ENCODE peak calls at places on chromosome 7, in eight cellular contexts. W is T-cell, L is astrocyte of the cerebellum, C is NCI-H748 treated with DMSO at 0.1 percent for 48 hours, I is caudate nucleus, U is M059J, V is ovary, D is hypothalamus. J is an unnamed sample.

GRCh38 chr7:94223375-94224084 is 171.2 kb upstream of the COL1A2 start:
- DNase-seq in V (no peak), C (peak), I (no peak), D (no peak), W (no peak), U (peak), L (peak), J (peak)

GRCh38 chr7:85023066-85023687 is 163.7 kb downstream of the SEMA3D start:
- DNase-seq in L (peak), U (peak), D (no peak), C (peak), W (no peak), I (no peak), V (no peak), J (peak)

GRCh38 chr7:38306914-38307313 is 33.5 kb upstream of the TARP start:
- DNase-seq in D (no peak), L (no peak), U (no peak), I (no peak), W (no peak), V (no peak), C (no peak), J (no peak)

GRCh38 chr7:33852838-33853237 is 52.5 kb upstream of the BMPER start:
- DNase-seq in L (no peak), V (no peak), U (no peak), D (no peak), W (no peak), I (no peak), C (no peak), J (no peak)

GRCh38 chr7:17640730-17641377 is 299.4 kb downstream of the SNX13 start:
- DNase-seq in L (no peak), D (no peak), C (peak), V (no peak), I (no peak), U (peak), W (no peak), J (peak)

GRCh38 chr7:47307311-47307710 is 274.6 kb downstream of the TNS3 start:
- DNase-seq in U (no peak), W (no peak), I (no peak), L (no peak), V (no peak), C (no peak), D (no peak), J (no peak)

GRCh38 chr7:26653430-26653911 is 210.9 kb downstream of the SKAP2 start:
- DNase-seq in D (no peak), I (no peak), C (peak), W (no peak), V (no peak), U (peak), L (no peak), J (peak)

GRCh38 chr7:120586561-120586960 is 271.4 kb downstream of the TSPAN12 start:
- DNase-seq in I (no peak), W (no peak), C (no peak), U (no peak), V (no peak), D (no peak), L (no peak), J (no peak)

GRCh38 chr7:37674534-37674933 is 9.0 kb upstream of the GPR141 start:
- DNase-seq in U (no peak), L (no peak), D (no peak), C (no peak), V (no peak), W (no peak), I (no peak), J (no peak)

GRCh38 chr7:96674565-96674964 is 35.1 kb downstream of the SEM1 start:
- DNase-seq in V (no peak), U (no peak), D (no peak), W (no peak), L (no peak), I (no peak), C (no peak), J (no peak)

GRCh38 chr7:130180571-130180971 is 24.6 kb downstream of the TMEM209 start:
- DNase-seq in D (no peak), C (no peak), L (peak), V (no peak), I (no peak), W (no peak), U (peak), J (no peak)

GRCh38 chr7:142379445-142379844 is 121.6 kb upstream of the PRSS58 start:
- DNase-seq in I (no peak), W (no peak), L (no peak), D (no peak), C (no peak), V (no peak), U (no peak), J (no peak)

GRCh38 chr7:157397751-157398691 is 61.2 kb downstream of the DNAJB6 start:
- DNase-seq in D (no peak), L (no peak), W (no peak), U (peak), C (peak), I (no peak), V (no peak), J (peak)

GRCh38 chr7:36167403-36168050 is 14.5 kb downstream of the EEPD1 start:
- DNase-seq in C (no peak), V (no peak), L (no peak), U (no peak), D (no peak), I (no peak), W (no peak), J (no peak)

GRCh38 chr7:80335473-80336232 is 176.2 kb downstream of the GNAT3 start:
- DNase-seq in V (no peak), I (no peak), L (no peak), D (no peak), C (peak), W (no peak), U (no peak), J (no peak)

GRCh38 chr7:11701829-11702560 is 130.0 kb downstream of the THSD7A start:
- DNase-seq in I (no peak), V (no peak), L (peak), D (no peak), U (peak), W (no peak), C (no peak), J (no peak)

GRCh38 chr7:84722086-84722485 is 464.8 kb downstream of the SEMA3D start:
- DNase-seq in V (no peak), D (no peak), W (no peak), C (no peak), I (no peak), L (no peak), U (no peak), J (no peak)

GRCh38 chr7:85103352-85103751 is 83.5 kb downstream of the SEMA3D start:
- DNase-seq in I (no peak), V (peak), L (no peak), U (peak), C (no peak), W (no peak), D (no peak), J (peak)

GRCh38 chr7:50273870-50274269 is 30.6 kb upstream of the IKZF1 start:
- DNase-seq in W (no peak), C (no peak), L (no peak), D (no peak), U (no peak), V (no peak), I (no peak), J (no peak)

GRCh38 chr7:49513939-49514338 is 259.5 kb upstream of the VWC2 start:
- DNase-seq in W (no peak), D (no peak), I (no peak), U (no peak), V (no peak), C (peak), L (no peak), J (no peak)